ENCODE peak calls at places on chromosome X, in eight cellular contexts. One of them, this sample, is unnamed.

GRCh38 chrX:19879742-19880378 is 7.5 kb downstream of the SH3KBP1 start:
- DNase-seq in astrocyte of the cerebellum: no peak
- DNase-seq in aorta: no peak
- DNase-seq in endodermal cell: no peak
- DNase-seq in astrocyte of the spinal cord: no peak
- DNase-seq in tibial artery: no peak
- DNase-seq in bronchial epithelial cell: no peak
- DNase-seq in GM12878: no peak
- DNase-seq in this sample: no peak

GRCh38 chrX:34557733-34558132 is 99.4 kb downstream of the TMEM47 start:
- DNase-seq in astrocyte of the cerebellum: no peak
- DNase-seq in aorta: no peak
- DNase-seq in endodermal cell: peak; percentile 71
- DNase-seq in astrocyte of the spinal cord: no peak
- DNase-seq in tibial artery: no peak
- DNase-seq in bronchial epithelial cell: no peak
- DNase-seq in GM12878: no peak
- DNase-seq in this sample: no peak

GRCh38 chrX:45743081-45743533 is 542.4 kb upstream of the DIPK2B start:
- DNase-seq in astrocyte of the cerebellum: no peak
- DNase-seq in aorta: no peak
- DNase-seq in endodermal cell: peak; percentile 56
- DNase-seq in astrocyte of the spinal cord: peak; percentile 72
- DNase-seq in tibial artery: no peak
- DNase-seq in bronchial epithelial cell: peak; percentile 74
- DNase-seq in GM12878: no peak
- DNase-seq in this sample: peak; percentile 90

GRCh38 chrX:143634373-143634685 is 1.6 kb downstream of the SLITRK4 start:
- DNase-seq in astrocyte of the cerebellum: no peak
- DNase-seq in aorta: peak; percentile 76
- DNase-seq in endodermal cell: no peak
- DNase-seq in astrocyte of the spinal cord: no peak
- DNase-seq in tibial artery: no peak
- DNase-seq in bronchial epithelial cell: no peak
- DNase-seq in GM12878: no peak
- DNase-seq in this sample: no peak

GRCh38 chrX:12779534-12779933 is 11.7 kb upstream of the PRPS2 start:
- DNase-seq in astrocyte of the cerebellum: no peak
- DNase-seq in aorta: no peak
- DNase-seq in endodermal cell: no peak
- DNase-seq in astrocyte of the spinal cord: no peak
- DNase-seq in tibial artery: no peak
- DNase-seq in bronchial epithelial cell: no peak
- DNase-seq in GM12878: no peak
- DNase-seq in this sample: no peak

GRCh38 chrX:116272328-116272727 is 101.8 kb downstream of the AGTR2 start:
- DNase-seq in astrocyte of the cerebellum: peak; percentile 70
- DNase-seq in aorta: no peak
- DNase-seq in endodermal cell: no peak
- DNase-seq in astrocyte of the spinal cord: peak; percentile 90
- DNase-seq in tibial artery: no peak
- DNase-seq in bronchial epithelial cell: peak; percentile 96
- DNase-seq in GM12878: no peak
- DNase-seq in this sample: peak; percentile 91

GRCh38 chrX:79618280-79618679 is 251.1 kb upstream of the ITM2A start:
- DNase-seq in astrocyte of the cerebellum: no peak
- DNase-seq in aorta: no peak
- DNase-seq in endodermal cell: no peak
- DNase-seq in astrocyte of the spinal cord: no peak
- DNase-seq in tibial artery: no peak
- DNase-seq in bronchial epithelial cell: no peak
- DNase-seq in GM12878: no peak
- DNase-seq in this sample: no peak

GRCh38 chrX:40755291-40756249 is 20.2 kb upstream of the MED14 start:
- DNase-seq in astrocyte of the cerebellum: no peak
- DNase-seq in aorta: peak; percentile 83
- DNase-seq in endodermal cell: peak; percentile 63
- DNase-seq in astrocyte of the spinal cord: no peak
- DNase-seq in tibial artery: peak; percentile 51
- DNase-seq in bronchial epithelial cell: peak; percentile 3
- DNase-seq in GM12878: no peak
- DNase-seq in this sample: peak; percentile 33

GRCh38 chrX:103175944-103176753 is 38.8 kb upstream of the BEX4 start:
- DNase-seq in astrocyte of the cerebellum: peak; percentile 24
- DNase-seq in aorta: peak; percentile 82
- DNase-seq in endodermal cell: peak; percentile 89
- DNase-seq in astrocyte of the spinal cord: peak; percentile 49
- DNase-seq in tibial artery: peak; percentile 65
- DNase-seq in bronchial epithelial cell: peak; percentile 29
- DNase-seq in GM12878: no peak
- DNase-seq in this sample: peak; percentile 50

GRCh38 chrX:74461384-74461783 is 40.1 kb downstream of the SLC16A2 start:
- DNase-seq in astrocyte of the cerebellum: no peak
- DNase-seq in aorta: no peak
- DNase-seq in endodermal cell: no peak
- DNase-seq in astrocyte of the spinal cord: no peak
- DNase-seq in tibial artery: no peak
- DNase-seq in bronchial epithelial cell: no peak
- DNase-seq in GM12878: no peak
- DNase-seq in this sample: no peak

GRCh38 chrX:117768861-117769604 is 347.6 kb downstream of the KLHL13 start:
- DNase-seq in astrocyte of the cerebellum: no peak
- DNase-seq in aorta: peak; percentile 67
- DNase-seq in endodermal cell: no peak
- DNase-seq in astrocyte of the spinal cord: no peak
- DNase-seq in tibial artery: no peak
- DNase-seq in bronchial epithelial cell: no peak
- DNase-seq in GM12878: no peak
- DNase-seq in this sample: no peak

GRCh38 chrX:38233891-38234807 is 13.5 kb upstream of the SRPX start:
- DNase-seq in astrocyte of the cerebellum: peak; percentile 70
- DNase-seq in aorta: no peak
- DNase-seq in endodermal cell: no peak
- DNase-seq in astrocyte of the spinal cord: peak; percentile 77
- DNase-seq in tibial artery: peak; percentile 41
- DNase-seq in bronchial epithelial cell: peak; percentile 57
- DNase-seq in GM12878: no peak
- DNase-seq in this sample: peak; percentile 96

GRCh38 chrX:2855761-2856160 is 27.0 kb downstream of the GYG2 start:
- DNase-seq in astrocyte of the cerebellum: no peak
- DNase-seq in aorta: no peak
- DNase-seq in endodermal cell: no peak
- DNase-seq in astrocyte of the spinal cord: no peak
- DNase-seq in tibial artery: no peak
- DNase-seq in bronchial epithelial cell: no peak
- DNase-seq in GM12878: no peak
- DNase-seq in this sample: no peak

GRCh38 chrX:149825424-149825823 is 43.7 kb downstream of the MAGEA9 start:
- DNase-seq in astrocyte of the cerebellum: no peak
- DNase-seq in aorta: no peak
- DNase-seq in endodermal cell: peak; percentile 79
- DNase-seq in astrocyte of the spinal cord: no peak
- DNase-seq in tibial artery: no peak
- DNase-seq in bronchial epithelial cell: no peak
- DNase-seq in GM12878: no peak
- DNase-seq in this sample: peak; percentile 2

GRCh38 chrX:42695800-42696358 is 82.1 kb downstream of the PPP1R2C start:
- DNase-seq in astrocyte of the cerebellum: no peak
- DNase-seq in aorta: no peak
- DNase-seq in endodermal cell: no peak
- DNase-seq in astrocyte of the spinal cord: no peak
- DNase-seq in tibial artery: no peak
- DNase-seq in bronchial epithelial cell: no peak
- DNase-seq in GM12878: no peak
- DNase-seq in this sample: no peak

GRCh38 chrX:38882894-38883620 is 81.8 kb downstream of the MID1IP1 start:
- DNase-seq in astrocyte of the cerebellum: peak; percentile 42
- DNase-seq in aorta: no peak
- DNase-seq in endodermal cell: no peak
- DNase-seq in astrocyte of the spinal cord: peak; percentile 89
- DNase-seq in tibial artery: no peak
- DNase-seq in bronchial epithelial cell: peak; percentile 94
- DNase-seq in GM12878: no peak
- DNase-seq in this sample: peak; percentile 96

GRCh38 chrX:40099046-40099968 is 1.5 kb upstream of the BCOR start:
- DNase-seq in astrocyte of the cerebellum: no peak
- DNase-seq in aorta: peak; percentile 84
- DNase-seq in endodermal cell: peak; percentile 87
- DNase-seq in astrocyte of the spinal cord: no peak
- DNase-seq in tibial artery: no peak
- DNase-seq in bronchial epithelial cell: no peak
- DNase-seq in GM12878: peak; percentile 66
- DNase-seq in this sample: no peak

GRCh38 chrX:110277609-110278008 is 40.3 kb downstream of the AMMECR1 start:
- DNase-seq in astrocyte of the cerebellum: no peak
- DNase-seq in aorta: no peak
- DNase-seq in endodermal cell: no peak
- DNase-seq in astrocyte of the spinal cord: no peak
- DNase-seq in tibial artery: no peak
- DNase-seq in bronchial epithelial cell: no peak
- DNase-seq in GM12878: no peak
- DNase-seq in this sample: no peak

GRCh38 chrX:17435476-17435875 is 60.5 kb downstream of the NHS start:
- DNase-seq in astrocyte of the cerebellum: no peak
- DNase-seq in aorta: no peak
- DNase-seq in endodermal cell: no peak
- DNase-seq in astrocyte of the spinal cord: no peak
- DNase-seq in tibial artery: no peak
- DNase-seq in bronchial epithelial cell: no peak
- DNase-seq in GM12878: no peak
- DNase-seq in this sample: no peak

GRCh38 chrX:23784487-23785301 is 1.7 kb downstream of the SAT1 start:
- DNase-seq in astrocyte of the cerebellum: peak; percentile 34
- DNase-seq in aorta: no peak
- DNase-seq in endodermal cell: no peak
- DNase-seq in astrocyte of the spinal cord: peak; percentile 69
- DNase-seq in tibial artery: no peak
- DNase-seq in bronchial epithelial cell: peak; percentile 76
- DNase-seq in GM12878: no peak
- DNase-seq in this sample: peak; percentile 95

GRCh38 chrX:23434356-23434884 is 99.8 kb downstream of the PTCHD1 start:
- DNase-seq in astrocyte of the cerebellum: peak; percentile 88
- DNase-seq in aorta: peak; percentile 91
- DNase-seq in endodermal cell: no peak
- DNase-seq in astrocyte of the spinal cord: peak; percentile 89
- DNase-seq in tibial artery: peak; percentile 87
- DNase-seq in bronchial epithelial cell: peak; percentile 18
- DNase-seq in GM12878: no peak
- DNase-seq in this sample: peak; percentile 62

GRCh38 chrX:48681539-48682183 is 1.9 kb upstream of the WAS start:
- DNase-seq in astrocyte of the cerebellum: no peak
- DNase-seq in aorta: no peak
- DNase-seq in endodermal cell: no peak
- DNase-seq in astrocyte of the spinal cord: no peak
- DNase-seq in tibial artery: no peak
- DNase-seq in bronchial epithelial cell: no peak
- DNase-seq in GM12878: no peak
- DNase-seq in this sample: no peak

GRCh38 chrX:48688531-48689142 is 5.0 kb downstream of the WAS start:
- DNase-seq in astrocyte of the cerebellum: no peak
- DNase-seq in aorta: peak; percentile 74
- DNase-seq in endodermal cell: no peak
- DNase-seq in astrocyte of the spinal cord: no peak
- DNase-seq in tibial artery: no peak
- DNase-seq in bronchial epithelial cell: no peak
- DNase-seq in GM12878: no peak
- DNase-seq in this sample: no peak

GRCh38 chrX:48683411-48683982 is at the start of gene WAS:
- DNase-seq in astrocyte of the cerebellum: no peak
- DNase-seq in aorta: no peak
- DNase-seq in endodermal cell: no peak
- DNase-seq in astrocyte of the spinal cord: no peak
- DNase-seq in tibial artery: no peak
- DNase-seq in bronchial epithelial cell: no peak
- DNase-seq in GM12878: peak; percentile 35
- DNase-seq in this sample: no peak

GRCh38 chrX:48685416-48685815 is 1.8 kb downstream of the WAS start:
- DNase-seq in astrocyte of the cerebellum: no peak
- DNase-seq in aorta: peak; percentile 51
- DNase-seq in endodermal cell: no peak
- DNase-seq in astrocyte of the spinal cord: no peak
- DNase-seq in tibial artery: no peak
- DNase-seq in bronchial epithelial cell: no peak
- DNase-seq in GM12878: no peak
- DNase-seq in this sample: no peak

GRCh38 chrX:48684134-48684533 is 535 bp downstream of the WAS start:
- DNase-seq in astrocyte of the cerebellum: no peak
- DNase-seq in aorta: peak; percentile 46
- DNase-seq in endodermal cell: no peak
- DNase-seq in astrocyte of the spinal cord: no peak
- DNase-seq in tibial artery: no peak
- DNase-seq in bronchial epithelial cell: no peak
- DNase-seq in GM12878: no peak
- DNase-seq in this sample: no peak
- H3K4me3 ChIP-seq in astrocyte of the cerebellum: no peak overlapping the region
- H3K4me3 ChIP-seq in aorta: no peak overlapping the region
- H3K4me3 ChIP-seq in endodermal cell: no peak overlapping the region
- H3K4me3 ChIP-seq in astrocyte of the spinal cord: no peak overlapping the region
- H3K4me3 ChIP-seq in tibial artery: peak overlapping the region; percentile 21
- H3K4me3 ChIP-seq in bronchial epithelial cell: no peak overlapping the region
- H3K4me3 ChIP-seq in GM12878: peak overlapping the region; percentile 79
- H3K4me3 ChIP-seq in this sample: no peak overlapping the region

GRCh38 chrX:107861056-107861455 is 35.4 kb downstream of the MID2 start:
- DNase-seq in astrocyte of the cerebellum: no peak
- DNase-seq in aorta: no peak
- DNase-seq in endodermal cell: no peak
- DNase-seq in astrocyte of the spinal cord: no peak
- DNase-seq in tibial artery: no peak
- DNase-seq in bronchial epithelial cell: peak; percentile 37
- DNase-seq in GM12878: no peak
- DNase-seq in this sample: peak; percentile 53
- H3K4me3 ChIP-seq in astrocyte of the cerebellum: no peak overlapping the region
- H3K4me3 ChIP-seq in aorta: no peak overlapping the region
- H3K4me3 ChIP-seq in endodermal cell: no peak overlapping the region
- H3K4me3 ChIP-seq in astrocyte of the spinal cord: no peak overlapping the region
- H3K4me3 ChIP-seq in tibial artery: no peak overlapping the region
- H3K4me3 ChIP-seq in bronchial epithelial cell: no peak overlapping the region
- H3K4me3 ChIP-seq in GM12878: no peak overlapping the region
- H3K4me3 ChIP-seq in this sample: no peak overlapping the region

DNA sequence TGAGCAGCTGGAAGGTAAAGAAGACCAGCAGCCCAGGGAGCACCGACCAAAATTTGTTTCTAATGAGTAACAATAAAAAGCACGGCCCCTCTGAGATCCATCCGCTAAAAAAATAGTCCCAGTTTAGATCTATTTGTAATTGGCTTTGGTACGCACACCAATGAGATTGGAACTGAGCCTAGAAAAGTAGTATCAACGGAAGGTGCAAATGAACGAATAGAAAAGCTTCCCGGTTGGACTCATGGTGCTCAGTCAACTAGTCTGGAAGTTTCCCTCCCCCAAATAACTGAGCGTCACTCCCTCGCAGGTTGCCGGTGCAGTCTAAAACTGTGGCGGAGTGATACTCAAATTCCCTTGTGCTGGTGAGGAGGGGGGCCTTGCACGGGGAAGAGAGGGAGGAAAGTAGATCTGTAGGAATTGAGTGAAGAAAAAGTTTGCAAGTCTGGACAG is at the start of gene COL4A5:
- DNase-seq in astrocyte of the cerebellum: peak; percentile 74
- DNase-seq in aorta: peak; percentile 71
- DNase-seq in endodermal cell: peak; percentile 85
- DNase-seq in astrocyte of the spinal cord: peak; percentile 90
- DNase-seq in tibial artery: peak; percentile 26
- DNase-seq in bronchial epithelial cell: peak; percentile 91
- DNase-seq in GM12878: no peak
- DNase-seq in this sample: peak; percentile 80
- H3K4me3 ChIP-seq in astrocyte of the cerebellum: peak within 1 kb of the TSS; percentile 68
- H3K4me3 ChIP-seq in aorta: peak within 1 kb of the TSS; percentile 67
- H3K4me3 ChIP-seq in endodermal cell: peak within 1 kb of the TSS; percentile 94
- H3K4me3 ChIP-seq in astrocyte of the spinal cord: peak within 1 kb of the TSS; percentile 53
- H3K4me3 ChIP-seq in tibial artery: peak within 1 kb of the TSS; percentile 62
- H3K4me3 ChIP-seq in bronchial epithelial cell: peak within 1 kb of the TSS; percentile 64
- H3K4me3 ChIP-seq in GM12878: no peak within 1 kb of the TSS
- H3K4me3 ChIP-seq in this sample: peak within 1 kb of the TSS; percentile 61

GRCh38 chrX:9339603-9340569 is 125.0 kb upstream of the TBL1X start:
- DNase-seq in astrocyte of the cerebellum: no peak
- DNase-seq in aorta: no peak
- DNase-seq in endodermal cell: peak; percentile 63
- DNase-seq in astrocyte of the spinal cord: no peak
- DNase-seq in tibial artery: no peak
- DNase-seq in bronchial epithelial cell: no peak
- DNase-seq in GM12878: no peak
- DNase-seq in this sample: no peak
- H3K4me3 ChIP-seq in astrocyte of the cerebellum: no peak overlapping the region
- H3K4me3 ChIP-seq in aorta: no peak overlapping the region
- H3K4me3 ChIP-seq in endodermal cell: no peak overlapping the region
- H3K4me3 ChIP-seq in astrocyte of the spinal cord: no peak overlapping the region
- H3K4me3 ChIP-seq in tibial artery: no peak overlapping the region
- H3K4me3 ChIP-seq in bronchial epithelial cell: no peak overlapping the region
- H3K4me3 ChIP-seq in GM12878: no peak overlapping the region
- H3K4me3 ChIP-seq in this sample: no peak overlapping the region

This sample was measured in fibroblast of mammary gland.